ENCODE peak calls at places on chromosomes 3 and 15, in ten cellular contexts. K is mucosa of descending colon, L is heart right ventricle, A is breast epithelium, M is GM23248, F is uterus, E is tibial artery, P is PC-9, V is GM23338, T is tibial nerve. N is an unnamed sample. For H3K4me1, the result is how much of the 10 kb centered on the place peaks cover.

GRCh38 chr15:93474728-93475127 is 385.7 kb upstream of the RGMA start:
- DNase-seq in K (no peak), L (no peak), A (no peak), M (no peak), F (no peak), E (no peak), P (no peak), V (no peak), T (no peak), N (no peak)

GRCh38 chr3:57006949-57007419 is 53.5 kb upstream of the SPATA12 start:
- DNase-seq in K (no peak), L (no peak), A (no peak), M (peak), F (peak), E (peak), P (peak), V (peak), T (no peak), N (no peak)

GRCh38 chr3:179186426-179186825 is 38.3 kb downstream of the PIK3CA start:
- DNase-seq in K (no peak), L (no peak), A (no peak), M (no peak), F (no peak), E (no peak), P (no peak), V (no peak), T (no peak), N (no peak)

GRCh38 chr3:102447272-102447671 is 12.5 kb downstream of the ZPLD1 start:
- DNase-seq in K (no peak), L (no peak), A (no peak), M (peak), F (no peak), E (no peak), P (no peak), V (no peak), T (no peak), N (no peak)

GRCh38 chr15:78394981-78395619 is 42.9 kb upstream of the IREB2 start:
- DNase-seq in K (no peak), L (no peak), A (no peak), M (no peak), F (no peak), E (no peak), P (no peak), V (peak), T (no peak), N (no peak)

GRCh38 chr15:57327985-57328471 is 48.3 kb upstream of the CGNL1 start:
- DNase-seq in K (no peak), L (no peak), A (no peak), M (peak), F (peak), E (peak), P (no peak), V (no peak), T (no peak), N (no peak)

GRCh38 chr15:75573001-75573400 is 6.1 kb downstream of the PTPN9 start:
- DNase-seq in K (no peak), L (no peak), A (no peak), M (peak), F (no peak), E (no peak), P (no peak), V (no peak), T (no peak), N (peak)

GRCh38 chr3:185900228-185900627 is 37.6 kb downstream of the TRA2B start:
- DNase-seq in K (no peak), L (no peak), A (peak), M (peak), F (no peak), E (no peak), P (peak), V (no peak), T (no peak), N (no peak)

GRCh38 chr15:58546635-58547627 is 115.1 kb downstream of the LIPC start:
- DNase-seq in K (no peak), L (peak), A (no peak), M (peak), F (no peak), E (peak), P (peak), V (no peak), T (no peak), N (no peak)

GRCh38 chr3:150922611-150923010 is 17.4 kb upstream of the MINDY4B start:
- DNase-seq in K (no peak), L (no peak), A (no peak), M (peak), F (peak), E (no peak), P (no peak), V (peak), T (no peak), N (peak)

GRCh38 chr3:125958511-125959316 is 10.3 kb upstream of the ROPN1B start:
- DNase-seq in K (no peak), L (no peak), A (no peak), M (peak), F (no peak), E (no peak), P (no peak), V (peak), T (no peak), N (no peak)

GRCh38 chr3:19945405-19946290 is 1.2 kb upstream of the RAB5A start:
- DNase-seq in K (peak), L (no peak), A (no peak), M (peak), F (peak), E (no peak), P (no peak), V (no peak), T (no peak), N (no peak)

GRCh38 chr15:71785996-71786395 is 24.4 kb upstream of the NR2E3 start:
- DNase-seq in K (no peak), L (no peak), A (no peak), M (no peak), F (no peak), E (no peak), P (no peak), V (no peak), T (no peak), N (no peak)

GRCh38 chr3:87053548-87053947 is 62.6 kb upstream of the VGLL3 start:
- DNase-seq in K (no peak), L (no peak), A (no peak), M (peak), F (no peak), E (no peak), P (no peak), V (no peak), T (no peak), N (no peak)

GRCh38 chr3:129181834-129182233 is 1.9 kb downstream of the CNBP start:
- DNase-seq in K (no peak), L (no peak), A (no peak), M (no peak), F (no peak), E (no peak), P (no peak), V (peak), T (no peak), N (no peak)
- H3K4me3 ChIP-seq in K (no peak), L (peak), A (peak), M (peak), F (peak), E (peak), P (peak), V (peak), T (peak), N (peak)

GRCh38 chr3:24683090-24683489 is 188.4 kb upstream of the THRB start:
- DNase-seq in K (no peak), L (no peak), A (no peak), M (peak), F (no peak), E (no peak), P (no peak), V (no peak), T (no peak), N (no peak)
- H3K4me1 ChIP-seq in K (under half), L (under half), A (under half), M (half or more), F (under half), E (under half), P (under half), V (under half), T (under half), N (under half)

GRCh38 chr15:67103432-67103831 is 38.0 kb downstream of the SMAD3 start:
- DNase-seq in K (no peak), L (no peak), A (no peak), M (no peak), F (no peak), E (no peak), P (no peak), V (no peak), T (no peak), N (no peak)
- H3K4me3 ChIP-seq in K (no peak), L (no peak), A (no peak), M (no peak), F (no peak), E (no peak), P (no peak), V (no peak), T (no peak), N (no peak)

GRCh38 chr15:64859226-64859625 is 17.5 kb downstream of the PLEKHO2 start:
- DNase-seq in K (no peak), L (no peak), A (no peak), M (no peak), F (no peak), E (no peak), P (no peak), V (no peak), T (no peak), N (no peak)
- H3K4me1 ChIP-seq in K (under half), L (under half), A (under half), M (under half), F (under half), E (under half), P (under half), V (under half), T (half or more), N (under half)

DNA sequence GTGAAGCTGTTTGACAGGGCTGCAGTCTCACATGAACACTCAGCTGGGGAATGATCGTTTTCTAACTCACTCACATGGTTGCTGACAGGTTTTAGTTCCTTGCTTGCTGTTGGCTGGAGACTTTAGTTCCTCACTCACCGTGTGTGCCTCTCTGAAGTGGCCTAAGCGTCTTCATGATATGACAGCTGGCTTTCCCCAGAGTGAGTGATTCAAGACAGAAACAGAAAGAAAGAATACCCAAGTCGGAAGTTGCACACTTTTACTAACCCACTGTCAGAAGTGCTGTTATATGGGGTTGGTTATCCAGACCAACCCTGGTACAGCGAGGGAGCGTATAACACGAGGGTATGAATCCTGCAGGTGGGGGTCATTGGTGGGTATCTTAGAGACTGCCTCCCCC is 229.8 kb upstream of the TBL1XR1 start:
- DNase-seq in K (no peak), L (no peak), A (no peak), M (no peak), F (no peak), E (no peak), P (no peak), V (no peak), T (no peak), N (no peak)
- H3K4me3 ChIP-seq in K (no peak), L (no peak), A (no peak), M (no peak), F (no peak), E (no peak), P (no peak), V (no peak), T (no peak), N (no peak)

GRCh38 chr3:98737301-98737700 is 25.8 kb upstream of the ST3GAL6 start:
- DNase-seq in K (no peak), L (no peak), A (no peak), M (no peak), F (no peak), E (no peak), P (no peak), V (no peak), T (no peak), N (no peak)
- H3K4me1 ChIP-seq in K (under half), L (under half), A (under half), M (under half), F (under half), E (under half), P (under half), V (under half), T (under half), N (under half)

GRCh38 chr3:193756536-193756935 is 163.5 kb downstream of the OPA1 start:
- DNase-seq in K (no peak), L (no peak), A (no peak), M (no peak), F (no peak), E (no peak), P (no peak), V (no peak), T (no peak), N (no peak)

GRCh38 chr3:193761969-193762368 is 169.0 kb downstream of the OPA1 start:
- DNase-seq in K (no peak), L (no peak), A (no peak), M (no peak), F (no peak), E (no peak), P (no peak), V (no peak), T (no peak), N (no peak)

GRCh38 chr3:193754719-193755118 is 161.7 kb downstream of the OPA1 start:
- DNase-seq in K (no peak), L (no peak), A (no peak), M (no peak), F (no peak), E (no peak), P (no peak), V (no peak), T (no peak), N (no peak)

GRCh38 chr3:193762657-193763056 is 169.6 kb downstream of the OPA1 start:
- DNase-seq in K (no peak), L (no peak), A (no peak), M (no peak), F (no peak), E (no peak), P (no peak), V (no peak), T (no peak), N (no peak)

DNA sequence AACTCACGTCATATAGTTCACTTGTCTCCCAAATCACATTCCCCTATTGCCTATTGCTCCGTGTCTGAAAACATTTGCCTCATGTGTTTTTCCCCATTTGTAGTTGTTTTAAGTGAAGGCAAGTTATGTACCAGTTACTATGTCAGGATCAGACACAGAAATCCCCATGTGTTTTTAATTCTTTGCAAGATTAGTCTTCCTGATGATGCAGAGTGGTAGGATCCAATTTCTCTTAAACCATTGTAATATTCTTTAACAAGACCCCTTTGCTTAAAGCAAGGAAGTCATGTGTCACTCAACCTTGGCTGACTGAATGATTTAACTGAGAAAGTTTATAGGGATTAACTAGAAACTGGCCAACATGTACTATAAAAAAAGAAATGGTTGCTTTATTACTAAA is 164.4 kb downstream of the OPA1 start:
- DNase-seq in K (no peak), L (no peak), A (no peak), M (no peak), F (no peak), E (no peak), P (no peak), V (no peak), T (no peak), N (no peak)
- H3K4me3 ChIP-seq in K (no peak), L (no peak), A (no peak), M (no peak), F (no peak), E (no peak), P (no peak), V (no peak), T (no peak), N (no peak)

GRCh38 chr3:194178128-194178527 is 42.2 kb downstream of the HES1 start:
- DNase-seq in K (no peak), L (no peak), A (no peak), M (no peak), F (no peak), E (no peak), P (no peak), V (no peak), T (no peak), N (no peak)

GRCh38 chr3:194176274-194176991 is 40.5 kb downstream of the HES1 start:
- DNase-seq in K (no peak), L (no peak), A (no peak), M (no peak), F (no peak), E (no peak), P (no peak), V (peak), T (no peak), N (no peak)

GRCh38 chr3:194174407-194174806 is 38.5 kb downstream of the HES1 start:
- DNase-seq in K (no peak), L (no peak), A (no peak), M (no peak), F (no peak), E (no peak), P (no peak), V (no peak), T (no peak), N (no peak)

GRCh38 chr3:194177156-194177555 is 41.2 kb downstream of the HES1 start:
- DNase-seq in K (no peak), L (no peak), A (no peak), M (no peak), F (no peak), E (no peak), P (no peak), V (no peak), T (no peak), N (no peak)

DNA sequence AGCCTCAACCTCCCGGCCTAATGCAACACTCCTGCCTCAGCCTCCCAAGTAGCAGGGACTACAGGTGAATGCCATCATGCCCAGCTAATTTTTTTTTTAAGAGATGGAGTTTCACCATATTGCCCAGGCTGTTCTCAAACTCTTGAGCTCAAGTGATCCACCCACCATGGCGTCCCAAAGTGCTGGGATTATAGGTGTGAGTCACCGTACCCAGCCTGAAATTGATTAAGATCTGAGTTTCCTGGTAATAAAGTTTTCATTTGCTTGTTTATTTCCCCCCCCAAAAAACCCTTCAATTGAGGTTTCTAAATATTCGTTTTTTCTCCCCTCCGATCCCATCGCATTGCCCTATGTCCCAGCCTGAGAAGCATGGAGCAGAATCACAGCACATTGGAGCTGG is 39.0 kb downstream of the HES1 start:
- DNase-seq in K (no peak), L (no peak), A (no peak), M (no peak), F (no peak), E (no peak), P (no peak), V (no peak), T (no peak), N (no peak)
- H3K4me1 ChIP-seq in K (under half), L (under half), A (under half), M (under half), F (under half), E (under half), P (under half), V (under half), T (under half), N (under half)